ENCODE peak calls at places on chromosome 11, in seven cellular contexts. Z is CD8-positive, alpha-beta memory T cell; X is neural progenitor cell; A is spleen; Y is AG04450; H is heart right ventricle; P is endodermal cell. W is an unnamed sample.
A peak's percentile ranks its signal among the peaks of the same experiment; 100 is the strongest.

GRCh38 chr11:107751082-107751481 is 39.2 kb upstream of the SLN start:
- DNase-seq in P (no peak), Y (no peak), H (no peak), X (no peak), A (no peak), Z (no peak), W (no peak)

GRCh38 chr11:114075891-114076441 is 16.5 kb downstream of the ZBTB16 start:
- DNase-seq in A (no peak), Z (peak; percentile 66), P (peak; percentile 89), Y (no peak), H (peak; percentile 71), X (peak; percentile 71), W (peak; percentile 27)

GRCh38 chr11:47980907-47981621 is 705 bp downstream of the PTPRJ start:
- DNase-seq in Z (peak; percentile 24), Y (no peak), A (peak; percentile 91), X (peak; percentile 88), H (peak; percentile 28), P (peak; percentile 83), W (peak; percentile 45)

GRCh38 chr11:71333473-71333872 is 81.1 kb upstream of the SHANK2 start:
- DNase-seq in Z (no peak), A (peak; percentile 9), Y (no peak), H (no peak), X (no peak), P (no peak), W (no peak)

GRCh38 chr11:67648140-67648795 is 2.3 kb downstream of the ACY3 start:
- DNase-seq in H (no peak), Z (peak; percentile 44), P (peak; percentile 90), A (peak; percentile 91), X (peak; percentile 77), Y (no peak), W (peak; percentile 69)

GRCh38 chr11:44398266-44399045 is 88.5 kb upstream of the ALX4 start:
- DNase-seq in X (no peak), Z (no peak), A (no peak), P (no peak), Y (no peak), H (no peak), W (no peak)

GRCh38 chr11:7536102-7536501 is 22.3 kb downstream of the PPFIBP2 start:
- DNase-seq in A (no peak), H (no peak), Z (no peak), P (peak; percentile 66), X (peak; percentile 50), Y (no peak), W (no peak)

GRCh38 chr11:33373636-33374035 is 116.5 kb downstream of the HIPK3 start:
- DNase-seq in X (no peak), Y (no peak), Z (no peak), P (no peak), H (no peak), A (no peak), W (no peak)

GRCh38 chr11:95556342-95557151 is 233.0 kb downstream of the FAM76B start:
- DNase-seq in P (peak; percentile 57), H (no peak), A (no peak), X (peak; percentile 82), Y (peak; percentile 23), Z (no peak), W (no peak)

GRCh38 chr11:128310676-128311445 is 276.5 kb downstream of the ETS1 start:
- DNase-seq in X (no peak), H (no peak), Z (no peak), P (no peak), A (no peak), Y (no peak), W (no peak)

GRCh38 chr11:117180661-117181585 is 2.4 kb downstream of the SIDT2 start:
- DNase-seq in H (peak; percentile 73), X (peak; percentile 90), A (peak; percentile 91), Z (peak; percentile 41), Y (no peak), P (peak; percentile 97), W (peak; percentile 89)

GRCh38 chr11:56340289-56340688 is 5.5 kb upstream of the OR8K1 start:
- DNase-seq in Y (no peak), A (no peak), X (no peak), H (no peak), Z (no peak), P (no peak), W (no peak)

GRCh38 chr11:86160546-86161149 is 83.9 kb upstream of the EED start:
- DNase-seq in X (no peak), A (no peak), H (no peak), Z (no peak), P (no peak), Y (no peak), W (no peak)

GRCh38 chr11:64690235-64690634 is 32.8 kb downstream of the NRXN2 start:
- DNase-seq in Z (no peak), P (no peak), Y (no peak), A (no peak), X (no peak), H (peak; percentile 29), W (no peak)
- H3K4me3 ChIP-seq in Z (no peak overlapping the region), P (no peak overlapping the region), Y (no peak overlapping the region), A (no peak overlapping the region), X (no peak overlapping the region), H (no peak overlapping the region), W (no peak overlapping the region)

DNA sequence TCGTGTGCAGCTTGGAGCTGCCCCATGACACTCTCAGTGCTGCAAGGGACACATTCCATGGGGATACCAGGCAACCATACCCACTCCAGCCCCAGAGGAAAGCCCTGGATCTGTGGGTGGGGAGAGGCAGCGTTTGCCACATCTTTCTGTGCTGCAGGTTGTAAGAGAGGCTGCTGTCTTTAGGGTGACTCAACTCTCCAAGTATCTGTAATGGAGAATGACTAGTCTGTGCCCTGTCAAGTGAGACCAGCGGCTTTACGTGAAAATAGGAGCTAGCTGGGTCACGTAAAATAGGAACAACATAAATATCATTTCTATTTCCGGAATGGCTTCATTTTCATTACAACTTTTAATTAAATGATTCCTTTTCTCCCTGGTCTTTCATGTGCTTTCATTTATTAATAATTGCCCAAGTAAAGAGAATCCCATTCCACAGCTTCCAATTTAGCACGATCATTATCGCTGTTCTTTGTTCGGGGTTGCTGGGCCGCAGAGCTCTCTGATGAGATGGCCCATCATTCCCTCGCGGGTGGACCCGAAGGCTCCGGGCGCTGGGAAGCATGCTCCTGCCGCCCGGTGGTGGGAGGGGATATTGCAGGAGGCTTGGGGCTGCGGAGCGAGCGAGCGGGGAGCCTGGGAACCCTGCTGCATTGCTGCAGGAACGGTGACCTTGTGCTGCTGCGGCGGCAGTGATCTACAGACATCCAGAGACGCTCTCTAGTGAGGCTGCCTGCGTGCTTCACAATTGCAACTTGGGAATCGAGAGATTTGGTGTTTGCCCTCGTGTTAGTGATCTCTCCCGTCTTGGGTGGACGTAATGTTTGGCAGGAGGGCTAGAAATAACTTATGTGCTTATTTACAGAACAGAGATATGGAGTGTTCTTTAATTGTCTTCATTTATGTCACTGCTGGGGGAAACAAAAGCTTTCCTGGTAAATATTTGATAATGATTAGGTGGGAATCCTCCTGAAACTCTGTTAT is 10.6 kb downstream of the SLC6A5 start:
- DNase-seq in X (peak; percentile 89), P (peak; percentile 98), Z (peak; percentile 24), H (peak; percentile 64), A (peak; percentile 86), Y (peak; percentile 13), W (peak; percentile 88)
- H3K27ac ChIP-seq in X (no peak overlapping the region), P (no peak overlapping the region), Z (no peak overlapping the region), H (no peak overlapping the region), A (no peak overlapping the region), Y (no peak overlapping the region), W (peak overlapping the region; percentile 38)

DNA sequence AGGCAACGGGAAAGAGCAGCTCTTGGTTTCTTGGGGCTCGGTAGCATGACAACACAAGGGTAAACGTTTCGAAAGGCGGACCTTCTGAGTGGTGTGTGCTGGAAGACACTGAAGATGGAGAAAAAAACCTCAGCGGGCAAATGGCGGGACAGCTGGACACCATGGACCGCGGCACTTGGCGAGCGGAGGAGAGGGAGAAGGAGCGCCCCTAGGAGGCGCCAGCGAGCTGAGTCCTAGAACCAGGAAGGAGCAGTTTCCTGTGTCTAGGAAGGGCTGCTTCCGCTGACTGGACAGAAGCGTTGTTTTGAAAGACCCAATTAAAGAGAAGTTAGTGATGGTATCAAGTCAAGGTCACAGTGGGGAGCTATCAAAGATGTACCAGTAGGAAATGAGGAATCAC is 44.0 kb upstream of the OPCML start:
- DNase-seq in X (peak; percentile 51), A (no peak), Z (no peak), P (peak; percentile 88), Y (no peak), H (no peak), W (no peak)
- H3K4me3 ChIP-seq in X (no peak overlapping the region), A (no peak overlapping the region), Z (no peak overlapping the region), P (no peak overlapping the region), Y (no peak overlapping the region), H (no peak overlapping the region), W (no peak overlapping the region)

DNA sequence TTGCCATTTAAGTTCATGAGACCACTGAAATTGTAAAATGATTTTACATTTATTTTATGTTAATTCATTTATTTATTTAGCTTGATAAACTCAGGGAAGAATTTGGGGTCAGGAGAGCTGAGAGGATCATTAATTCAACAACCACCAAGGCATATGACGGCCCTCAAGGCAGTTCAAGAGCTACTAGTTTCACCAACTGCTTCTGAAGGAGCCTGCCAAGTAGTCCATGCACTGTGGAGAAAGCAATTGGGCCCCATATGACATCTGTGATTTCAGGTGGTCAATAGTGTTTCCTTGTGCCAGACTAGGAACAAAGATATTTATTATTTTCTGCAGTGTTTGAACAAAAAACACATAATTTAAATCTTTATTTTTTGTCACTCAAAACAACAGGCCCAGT is 236.4 kb downstream of the CASP12 start:
- DNase-seq in H (no peak), A (no peak), Y (no peak), Z (no peak), P (no peak), X (no peak), W (no peak)
- H3K27ac ChIP-seq in H (no peak overlapping the region), A (no peak overlapping the region), Y (no peak overlapping the region), Z (no peak overlapping the region), P (no peak overlapping the region), X (no peak overlapping the region), W (no peak overlapping the region)

W was measured in WERI-Rb-1.